ENCODE peak calls at places on chromosomes 11 and 22, in nine cellular contexts. W is fibroblast of pulmonary artery, V is brain microvascular endothelial cell, L is left ventricle myocardium inferior, R is stomach, K is AG04449, Z is neural progenitor cell, F is body of pancreas, A is fibroblast of villous mesenchyme. D is an unnamed sample.

GRCh38 chr11:126465573-126466287 is 110.2 kb downstream of the ST3GAL4 start:
- DNase-seq in R (peak; percentile 30), F (no peak), Z (no peak), K (no peak), W (no peak), A (no peak), V (no peak), L (no peak), D (no peak)

GRCh38 chr22:41286639-41287091 is 678 bp upstream of the RANGAP1 start:
- DNase-seq in V (peak; percentile 55), F (no peak), R (no peak), K (no peak), W (peak; percentile 45), A (no peak), Z (no peak), L (no peak), D (no peak)

GRCh38 chr11:30435488-30435887 is 112.6 kb downstream of the ARL14EP start:
- DNase-seq in Z (no peak), V (no peak), F (no peak), A (no peak), L (no peak), K (no peak), R (no peak), W (no peak), D (no peak)

GRCh38 chr11:6657346-6657745 is 1.7 kb upstream of the DCHS1 start:
- DNase-seq in R (no peak), F (no peak), A (no peak), L (no peak), K (no peak), W (no peak), V (no peak), Z (no peak), D (no peak)

GRCh38 chr22:27105142-27106025 is 448.0 kb downstream of the MIAT start:
- DNase-seq in Z (no peak), R (peak; percentile 31), W (peak; percentile 92), V (peak; percentile 95), K (peak; percentile 76), L (peak; percentile 70), A (peak; percentile 92), F (peak; percentile 37), D (no peak)

GRCh38 chr11:64390558-64390957 is 31.6 kb downstream of the RPS6KA4 start:
- DNase-seq in L (no peak), K (no peak), F (no peak), A (no peak), V (no peak), W (no peak), Z (no peak), R (no peak), D (no peak)

GRCh38 chr22:38953577-38954413 is 3.6 kb upstream of the APOBEC3A start:
- DNase-seq in F (peak; percentile 2), K (no peak), A (no peak), V (no peak), Z (no peak), W (no peak), R (no peak), L (no peak), D (no peak)

GRCh38 chr11:45146072-45147016 is at the start of gene PRDM11:
- DNase-seq in R (peak; percentile 73), W (peak; percentile 79), A (peak; percentile 74), L (no peak), F (peak; percentile 81), V (peak; percentile 66), K (no peak), Z (peak; percentile 77), D (peak; percentile 58)

GRCh38 chr11:114705280-114706024 is 27.1 kb downstream of the NXPE2 start:
- DNase-seq in R (no peak), V (no peak), F (no peak), Z (no peak), L (peak; percentile 33), K (no peak), A (no peak), W (no peak), D (no peak)

GRCh38 chr22:45344339-45344738 is 34.6 kb downstream of the FAM118A start:
- DNase-seq in Z (peak; percentile 48), A (peak; percentile 23), W (peak; percentile 31), F (no peak), R (no peak), V (no peak), L (no peak), K (no peak), D (peak; percentile 57)

GRCh38 chr11:106956887-106957505 is 61.3 kb downstream of the GUCY1A2 start:
- DNase-seq in W (no peak), Z (peak; percentile 70), L (no peak), K (no peak), V (no peak), F (no peak), A (peak; percentile 17), R (no peak), D (no peak)

GRCh38 chr11:21250196-21250595 is 580.8 kb downstream of the NELL1 start:
- DNase-seq in L (no peak), Z (no peak), K (no peak), A (no peak), F (no peak), V (no peak), R (no peak), W (no peak), D (no peak)

GRCh38 chr11:46890665-46891064 is 27.7 kb downstream of the LRP4 start:
- DNase-seq in Z (no peak), F (no peak), K (peak; percentile 4), R (no peak), A (peak; percentile 21), V (no peak), L (no peak), W (no peak), D (no peak)

DNA sequence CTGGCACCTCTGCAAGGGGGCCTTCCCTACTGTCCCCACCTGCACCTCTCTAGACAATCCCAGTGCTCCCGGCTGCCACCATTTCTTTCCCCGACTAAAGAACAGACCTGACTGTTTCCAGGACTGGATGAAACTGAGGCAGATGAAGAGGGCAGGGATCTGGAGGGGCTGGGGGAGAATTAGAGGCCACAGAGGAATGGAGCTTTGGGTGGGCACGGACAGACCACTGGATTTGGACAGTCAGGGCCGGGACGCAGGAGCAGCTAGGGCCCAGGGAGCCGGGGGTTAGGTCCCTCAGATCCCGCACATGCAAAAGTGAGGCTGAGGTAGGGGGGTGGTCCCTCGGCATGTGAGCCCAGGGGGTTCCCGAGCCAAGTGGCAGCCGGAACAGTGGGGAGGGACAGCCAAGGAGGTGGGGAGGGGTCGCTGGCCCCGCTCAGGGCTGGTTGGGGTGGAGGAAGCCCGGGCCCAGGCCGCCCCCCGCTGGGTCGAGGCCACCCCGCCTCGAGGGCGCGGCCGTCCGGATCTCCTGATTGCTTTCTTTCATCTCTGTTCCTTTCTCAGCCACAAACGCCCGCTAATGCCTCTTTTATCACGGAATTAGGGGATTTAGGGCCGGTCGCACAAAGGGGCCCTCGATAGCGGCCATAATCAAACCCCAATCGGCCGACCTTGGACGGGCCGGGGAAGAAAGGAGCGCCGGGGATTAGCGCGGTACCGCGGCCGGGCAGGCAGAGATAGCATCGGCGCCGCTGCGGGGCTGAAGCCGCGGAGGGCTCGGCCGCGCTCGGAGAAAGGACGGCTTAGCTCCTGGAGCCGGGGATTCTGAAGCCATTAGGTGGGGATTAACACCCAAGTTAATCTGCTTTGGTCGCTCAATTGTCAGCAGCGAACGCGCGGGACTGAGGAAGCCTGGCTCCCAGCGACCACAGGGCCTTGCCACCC is 9.3 kb downstream of the SLC25A1 start:
- DNase-seq in A (no peak), Z (peak; percentile 94), F (no peak), K (no peak), V (no peak), L (no peak), R (no peak), W (no peak), D (no peak)
- H3K4me3 ChIP-seq in A (peak overlapping the region; percentile 56), Z (peak overlapping the region; percentile 12), F (no peak overlapping the region), K (peak overlapping the region; percentile 36), V (peak overlapping the region; percentile 42), L (peak overlapping the region; percentile 54), R (peak overlapping the region; percentile 23), W (peak overlapping the region; percentile 25), D (peak overlapping the region; percentile 24)

GRCh38 chr22:46761017-46761416 is 1.4 kb upstream of the TBC1D22A start:
- DNase-seq in F (no peak), K (no peak), L (no peak), V (no peak), A (no peak), R (no peak), Z (peak; percentile 26), W (no peak), D (no peak)
- H3K4me3 ChIP-seq in F (no peak overlapping the region), K (peak overlapping the region; percentile 93), L (peak overlapping the region; percentile 99), V (peak overlapping the region; percentile 100), A (peak overlapping the region; percentile 99), R (no peak overlapping the region), Z (peak overlapping the region; percentile 96), W (no peak overlapping the region), D (no peak overlapping the region)

DNA sequence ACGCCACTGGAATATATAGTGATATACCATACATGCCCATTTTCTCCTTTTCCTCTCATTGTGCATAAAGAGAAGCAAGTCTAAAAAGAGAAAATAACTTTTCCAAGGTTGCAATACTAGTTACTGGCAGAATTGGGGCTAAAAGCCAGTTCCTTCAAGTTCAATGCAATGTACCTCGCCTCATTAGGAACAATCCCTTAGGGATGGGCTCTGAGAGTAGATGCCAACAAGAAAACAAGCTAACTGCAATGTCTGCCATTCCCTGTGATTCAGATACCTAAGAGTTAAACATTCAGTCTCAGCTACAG is 114.3 kb downstream of the RBFOX2 start:
- DNase-seq in F (no peak), A (no peak), L (no peak), K (no peak), W (no peak), R (no peak), V (no peak), Z (no peak), D (no peak)
- H3K4me3 ChIP-seq in F (no peak overlapping the region), A (peak overlapping the region; percentile 24), L (peak overlapping the region; percentile 66), K (peak overlapping the region; percentile 4), W (peak overlapping the region; percentile 55), R (peak overlapping the region; percentile 43), V (peak overlapping the region; percentile 57), Z (peak overlapping the region; percentile 53), D (no peak overlapping the region)

GRCh38 chr11:33859306-33859705 is 32.6 kb downstream of the LMO2 start:
- DNase-seq in R (no peak), W (no peak), L (no peak), K (no peak), A (no peak), F (no peak), V (no peak), Z (no peak), D (no peak)

GRCh38 chr11:33861366-33861765 is 30.5 kb downstream of the LMO2 start:
- DNase-seq in A (no peak), L (no peak), W (no peak), V (no peak), F (no peak), R (no peak), Z (no peak), K (no peak), D (no peak)

GRCh38 chr11:33861911-33862310 is 30.0 kb downstream of the LMO2 start:
- DNase-seq in A (no peak), F (no peak), L (no peak), V (no peak), Z (no peak), W (no peak), R (no peak), K (no peak), D (no peak)

GRCh38 chr11:33860926-33861325 is 30.9 kb downstream of the LMO2 start:
- DNase-seq in W (no peak), A (no peak), R (no peak), K (no peak), V (no peak), L (no peak), F (peak; percentile 71), Z (no peak), D (no peak)

DNA sequence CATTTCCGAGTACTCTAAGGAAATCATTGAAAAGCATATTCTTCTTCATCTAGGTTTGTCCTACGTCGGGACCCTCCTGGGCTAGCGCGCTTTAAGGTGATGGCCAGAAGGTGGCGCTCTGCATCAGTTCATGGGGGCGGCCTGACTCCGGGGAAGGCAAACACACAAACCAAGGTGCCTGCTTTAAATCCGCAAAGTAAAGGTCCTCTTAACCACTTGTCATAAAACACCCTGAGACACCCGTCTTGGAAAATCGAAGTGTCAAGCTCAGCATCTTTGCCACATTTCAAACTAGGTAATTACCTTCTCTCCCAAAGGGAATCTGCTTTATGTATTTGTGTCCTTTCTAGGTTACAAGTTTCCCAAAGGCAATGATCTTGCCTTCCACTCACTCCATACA is 34.0 kb downstream of the LMO2 start:
- DNase-seq in A (peak; percentile 68), R (peak; percentile 77), F (peak; percentile 78), V (peak; percentile 57), K (no peak), W (peak; percentile 79), Z (peak; percentile 89), L (peak; percentile 74), D (peak; percentile 77)
- H3K4me3 ChIP-seq in A (no peak overlapping the region), R (no peak overlapping the region), F (no peak overlapping the region), V (no peak overlapping the region), K (no peak overlapping the region), W (no peak overlapping the region), Z (no peak overlapping the region), L (no peak overlapping the region), D (no peak overlapping the region)

D was measured in Caco-2.